ENCODE peak calls at places on chromosomes 7 and 10, in nine cellular contexts. S is psoas muscle; E is fibroblast of the aortic adventitia; W is IMR-90; D is mesothelial cell of epicardium; Y is renal cortical epithelial cell; C is Daoy; P is activated CD4-positive, alpha-beta T cell treated with anti-CD3 and anti-CD28 coated beads, Interleukin-2, amount 50 U/mL, for 24 hours; G is islet precursor cell. N is an unnamed sample.

GRCh38 chr7:137935849-137936508 is 65.9 kb downstream of the CREB3L2 start:
- DNase-seq in S (no peak), E (no peak), W (no peak), D (no peak), Y (no peak), C (no peak), P (no peak), G (peak), N (no peak)

GRCh38 chr10:114684822-114685209 is 26.7 kb upstream of the ABLIM1 start:
- DNase-seq in S (no peak), E (peak), W (peak), D (no peak), Y (peak), C (peak), P (no peak), G (no peak), N (no peak)

GRCh38 chr7:12111461-12112405 is 99.4 kb upstream of the TMEM106B start:
- DNase-seq in S (no peak), E (peak), W (no peak), D (no peak), Y (peak), C (peak), P (no peak), G (peak), N (peak)

GRCh38 chr10:98516352-98516751 is 69.6 kb upstream of the HPS1 start:
- DNase-seq in S (no peak), E (no peak), W (no peak), D (no peak), Y (no peak), C (no peak), P (no peak), G (peak), N (no peak)

GRCh38 chr10:80443531-80443974 is 10.6 kb upstream of the TSPAN14 start:
- DNase-seq in S (no peak), E (no peak), W (no peak), D (no peak), Y (peak), C (peak), P (no peak), G (peak), N (no peak)

GRCh38 chr10:62045765-62046521 is 144.4 kb downstream of the ARID5B start:
- DNase-seq in S (no peak), E (peak), W (peak), D (no peak), Y (peak), C (peak), P (no peak), G (peak), N (no peak)

GRCh38 chr7:17099083-17099973 is 199.1 kb upstream of the AHR start:
- DNase-seq in S (no peak), E (peak), W (no peak), D (no peak), Y (peak), C (peak), P (no peak), G (peak), N (no peak)

GRCh38 chr7:57685418-57685817 is 235.4 kb downstream of the ZNF716 start:
- DNase-seq in S (no peak), E (no peak), W (no peak), D (no peak), Y (no peak), C (no peak), P (no peak), G (no peak), N (no peak)

GRCh38 chr7:50661345-50662058 is 96.3 kb upstream of the DDC start:
- DNase-seq in S (no peak), E (no peak), W (no peak), D (no peak), Y (peak), C (no peak), P (no peak), G (no peak), N (no peak)

GRCh38 chr10:110399163-110400094 is 94.7 kb upstream of the SMNDC1 start:
- DNase-seq in S (no peak), E (peak), W (peak), D (no peak), Y (peak), C (peak), P (no peak), G (no peak), N (no peak)

GRCh38 chr7:4904346-4904745 is 20.8 kb upstream of the RADIL start:
- DNase-seq in S (no peak), E (no peak), W (no peak), D (no peak), Y (no peak), C (no peak), P (no peak), G (no peak), N (no peak)

GRCh38 chr7:107103369-107103768 is 58.9 kb downstream of the PRKAR2B start:
- DNase-seq in S (no peak), E (no peak), W (peak), D (no peak), Y (peak), C (peak), P (no peak), G (peak), N (no peak)

GRCh38 chr10:110269641-110270318 is 34.9 kb downstream of the SMNDC1 start:
- DNase-seq in S (no peak), E (peak), W (peak), D (no peak), Y (peak), C (peak), P (no peak), G (no peak), N (no peak)

GRCh38 chr10:84049300-84050015 is 89.9 kb upstream of the GHITM start:
- DNase-seq in S (no peak), E (no peak), W (no peak), D (no peak), Y (peak), C (no peak), P (no peak), G (no peak), N (no peak)

GRCh38 chr10:1366277-1366676 is 310.1 kb downstream of the WDR37 start:
- DNase-seq in S (no peak), E (no peak), W (no peak), D (no peak), Y (no peak), C (no peak), P (no peak), G (no peak), N (peak)

GRCh38 chr10:117163061-117163953 is 25.2 kb upstream of the VAX1 start:
- DNase-seq in S (no peak), E (no peak), W (no peak), D (no peak), Y (no peak), C (peak), P (no peak), G (peak), N (peak)

GRCh38 chr7:46321556-46322205 is 400.6 kb upstream of the IGFBP3 start:
- DNase-seq in S (no peak), E (peak), W (peak), D (no peak), Y (peak), C (peak), P (no peak), G (no peak), N (no peak)

GRCh38 chr7:27149817-27150567 is 2.4 kb downstream of the HOXA3 start:
- DNase-seq in S (no peak), E (no peak), W (no peak), D (no peak), Y (no peak), C (peak), P (no peak), G (no peak), N (no peak)

GRCh38 chr7:41994046-41994745 is 242.8 kb downstream of the GLI3 start:
- DNase-seq in S (no peak), E (peak), W (no peak), D (no peak), Y (no peak), C (peak), P (no peak), G (no peak), N (no peak)

GRCh38 chr10:119688033-119688508 is 36.9 kb downstream of the BAG3 start:
- DNase-seq in S (no peak), E (no peak), W (no peak), D (no peak), Y (no peak), C (no peak), P (no peak), G (peak), N (peak)

N was measured in H1.